ENCODE peak calls at places on chromosomes 5 and 9, in five cellular contexts. F is osteoblast, G is mucosa of descending colon, K is GM12864, C is H9. V is an unnamed sample.

GRCh38 chr5:45695680-45696093 is 493 bp downstream of the HCN1 start:
- DNase-seq in G (no peak), F (peak), C (no peak), K (no peak), V (peak)

GRCh38 chr5:16588434-16589214 is 28.2 kb downstream of the RETREG1 start:
- DNase-seq in G (peak), C (no peak), F (no peak), K (no peak), V (no peak)

GRCh38 chr5:43386960-43387362 is 25.2 kb downstream of the CCL28 start:
- DNase-seq in G (no peak), K (peak), F (no peak), C (no peak), V (no peak)

GRCh38 chr9:68507098-68507795 is 33.4 kb downstream of the TMEM252 start:
- DNase-seq in C (no peak), F (no peak), K (no peak), G (no peak), V (no peak)

GRCh38 chr5:42912184-42912766 is 100.6 kb upstream of the SELENOP start:
- DNase-seq in K (no peak), C (no peak), F (peak), G (peak), V (no peak)

GRCh38 chr5:124867064-124867707 is 120.7 kb upstream of the ZNF608 start:
- DNase-seq in C (no peak), K (no peak), G (no peak), F (no peak), V (peak)

GRCh38 chr5:39270172-39270848 is 50.9 kb upstream of the FYB1 start:
- DNase-seq in K (peak), C (no peak), G (no peak), F (no peak), V (no peak)

GRCh38 chr5:136006767-136007251 is 22.0 kb upstream of the TGFBI start:
- DNase-seq in G (no peak), K (no peak), C (no peak), F (peak), V (no peak)

GRCh38 chr5:122492675-122493074 is 180.6 kb downstream of the SNCAIP start:
- DNase-seq in C (no peak), F (peak), G (peak), K (no peak), V (no peak)

GRCh38 chr5:77133061-77133758 is 46.1 kb upstream of the ZBED3 start:
- DNase-seq in C (no peak), K (no peak), G (peak), F (peak), V (no peak)

GRCh38 chr9:73371801-73372200 is 220.1 kb downstream of the ANXA1 start:
- DNase-seq in F (no peak), C (no peak), K (no peak), G (no peak), V (no peak)

GRCh38 chr5:91189480-91190332 is 193.4 kb downstream of the ARRDC3 start:
- DNase-seq in K (no peak), G (peak), F (no peak), C (no peak), V (no peak)

GRCh38 chr5:10533218-10533617 is 30.7 kb upstream of the ANKRD33B start:
- DNase-seq in C (peak), G (no peak), F (peak), K (no peak), V (no peak)

GRCh38 chr5:62596691-62597090 is 18.1 kb downstream of the LRRC70 start:
- DNase-seq in F (peak), K (no peak), G (no peak), C (no peak), V (no peak)

GRCh38 chr9:27888661-27889295 is 315.5 kb upstream of the C9orf72 start:
- DNase-seq in G (peak), K (no peak), C (peak), F (no peak), V (peak)

GRCh38 chr5:168879929-168880328 is 300.8 kb upstream of the PANK3 start:
- DNase-seq in K (peak), C (no peak), G (no peak), F (peak), V (no peak)

GRCh38 chr9:35341585-35341984 is 148.3 kb upstream of the RUSC2 start:
- DNase-seq in K (no peak), F (peak), C (peak), G (peak), V (no peak)

GRCh38 chr5:176389114-176389768 is 690 bp downstream of the HIGD2A start:
- DNase-seq in F (peak), C (no peak), K (no peak), G (no peak), V (no peak)

GRCh38 chr5:140351609-140352334 is 5.4 kb upstream of the HBEGF start:
- DNase-seq in F (peak), G (peak), C (no peak), K (no peak), V (peak)

GRCh38 chr5:34474573-34475021 is 181.5 kb upstream of the RAI14 start:
- DNase-seq in F (peak), K (peak), G (peak), C (peak), V (no peak)

GRCh38 chr9:104568868-104569267 is at the start of gene OR13C8:
- DNase-seq in G (no peak), C (no peak), F (no peak), K (no peak), V (no peak)

GRCh38 chr9:136109351-136110081 is 9.2 kb downstream of the TMEM250 start:
- DNase-seq in F (peak), C (peak), K (peak), G (peak), V (peak)
- TF ChIP-seq CTCF in F (no peak), C (no peak), K (no peak), G (peak), V (no peak)

DNA sequence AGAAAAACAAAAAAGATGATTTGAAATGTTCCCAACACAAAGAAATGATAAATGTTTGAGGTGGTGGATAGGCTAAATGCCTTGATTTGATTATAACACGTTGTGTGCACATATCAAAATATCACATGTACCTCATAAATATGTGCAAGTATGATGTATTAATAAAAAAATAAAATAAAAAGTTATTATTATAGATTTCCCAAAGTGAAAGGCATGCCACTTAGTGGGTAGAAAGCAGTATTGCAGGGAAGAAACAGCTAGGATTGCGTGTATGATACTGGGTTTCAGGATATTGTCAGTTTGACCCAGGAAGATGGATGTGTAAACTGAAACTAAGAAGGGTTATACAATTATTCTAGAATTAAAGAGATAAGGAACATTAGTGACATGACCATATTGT is 3.6 kb upstream of the TMEM38B start:
- DNase-seq in F (peak), G (no peak), K (no peak), C (no peak), V (no peak)
- TF ChIP-seq CTCF in F (peak), G (peak), K (peak), C (peak), V (peak)

GRCh38 chr5:74334034-74334433 is 306.5 kb downstream of the ENC1 start:
- DNase-seq in F (no peak), K (no peak), G (no peak), C (no peak), V (no peak)

GRCh38 chr5:74338101-74338388 is 302.5 kb downstream of the ENC1 start:
- DNase-seq in G (no peak), F (no peak), K (no peak), C (no peak), V (no peak)

GRCh38 chr5:74334434-74335364 is 305.8 kb downstream of the ENC1 start:
- DNase-seq in G (no peak), C (no peak), K (no peak), F (no peak), V (no peak)

GRCh38 chr5:74337252-74338100 is 303.1 kb downstream of the ENC1 start:
- DNase-seq in G (no peak), C (no peak), K (no peak), F (no peak), V (no peak)

DNA sequence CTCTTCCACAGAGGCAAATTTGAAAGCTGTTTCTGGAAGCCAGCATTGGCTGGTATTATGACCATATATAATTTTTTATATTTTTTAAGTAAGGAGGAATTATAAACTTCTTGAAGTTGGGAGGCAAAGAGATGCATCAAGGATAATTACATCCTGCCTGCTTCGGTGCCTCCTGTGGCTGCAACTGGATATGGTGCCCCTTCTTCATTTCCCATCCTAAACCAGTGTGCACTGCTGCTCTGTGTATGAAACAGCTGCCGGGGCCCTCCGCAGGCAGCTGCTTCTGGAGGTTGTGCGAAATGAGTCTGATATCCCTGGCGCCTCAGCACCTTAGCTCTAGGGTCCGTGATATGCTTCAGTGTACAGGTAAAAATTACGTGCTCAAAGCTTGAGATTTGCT is 304.2 kb downstream of the ENC1 start:
- DNase-seq in F (no peak), K (no peak), G (no peak), C (no peak), V (peak)
- TF ChIP-seq CTCF in F (peak), K (peak), G (no peak), C (peak), V (peak)

GRCh38 chr5:160296496-160296895 is 15.9 kb downstream of the CCNJL start:
- DNase-seq in C (no peak), G (no peak), F (no peak), K (no peak), V (no peak)
- TF ChIP-seq CTCF in C (no peak), G (no peak), F (no peak), K (no peak), V (no peak)

GRCh38 chr5:110865400-110866094 is 126.7 kb downstream of the SLC25A46 start:
- DNase-seq in C (peak), F (peak), G (peak), K (peak), V (peak)
- TF ChIP-seq CTCF in C (peak), F (peak), G (no peak), K (peak), V (peak)

DNA sequence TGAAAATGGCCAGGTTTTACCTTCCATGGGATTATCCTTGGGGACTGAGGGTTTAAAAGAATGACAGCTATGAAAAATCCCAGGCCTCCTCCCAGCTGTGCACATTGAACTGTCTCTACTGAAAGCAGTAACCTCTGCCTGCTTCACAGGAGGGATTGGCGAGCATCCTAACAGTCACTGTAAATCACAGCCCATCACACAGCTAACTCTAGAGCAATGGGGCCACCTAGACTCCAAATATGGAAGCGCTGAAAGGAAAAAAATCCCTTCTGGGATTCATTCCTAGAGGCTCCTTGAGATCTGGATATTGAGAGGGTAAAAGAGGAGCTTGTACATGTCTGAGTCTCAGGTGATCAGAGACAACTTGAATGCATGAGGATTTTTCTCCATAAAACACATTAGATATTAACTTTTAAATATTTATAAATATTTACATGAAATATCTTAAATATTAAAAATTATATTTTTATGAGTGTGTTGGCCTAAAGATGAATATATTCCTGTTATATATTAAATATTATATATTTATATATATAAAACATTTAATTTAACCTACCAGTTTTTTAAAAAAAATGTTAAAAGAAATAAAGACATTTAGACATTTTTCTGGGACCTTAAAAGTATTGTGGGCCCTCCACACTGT is 133.8 kb upstream of the SLC24A2 start:
- DNase-seq in G (no peak), C (peak), F (peak), K (no peak), V (no peak)
- TF ChIP-seq CTCF in G (no peak), C (peak), F (peak), K (no peak), V (peak)

V was measured in neural crest cell.